ENCODE peak calls at places on chromosomes 7 and 10, in five cellular contexts. T is stimulated activated CD8-positive, alpha-beta memory T cell treated with anti-CD3 and anti-CD28 coated beads, Interleukin-2, amount 100 ng/mL, for 48 hours; L is HuH-7.5; Q is Daoy; B is AG04450. A is an unnamed sample.

GRCh38 chr10:100882681-100883321 is 30.0 kb upstream of the SLF2 start:
- DNase-seq in T (no peak), L (no peak), Q (peak), B (peak), A (no peak)

GRCh38 chr7:71208881-71209280 is 76.9 kb downstream of the GALNT17 start:
- DNase-seq in T (no peak), L (no peak), Q (no peak), B (no peak), A (no peak)

GRCh38 chr7:157125376-157126223 is 13.1 kb upstream of the UBE3C start:
- DNase-seq in T (no peak), L (no peak), Q (no peak), B (no peak), A (no peak)

GRCh38 chr7:38318803-38319416 is 45.5 kb upstream of the TARP start:
- DNase-seq in T (no peak), L (peak), Q (peak), B (peak), A (peak)

GRCh38 chr10:87927091-87927490 is 63.7 kb downstream of the PTEN start:
- DNase-seq in T (no peak), L (no peak), Q (no peak), B (no peak), A (no peak)

GRCh38 chr7:155283565-155284194 is 14.0 kb upstream of the INSIG1 start:
- DNase-seq in T (no peak), L (no peak), Q (no peak), B (no peak), A (no peak)

GRCh38 chr10:18400911-18401260 is 250.5 kb downstream of the NSUN6 start:
- DNase-seq in T (no peak), L (no peak), Q (no peak), B (no peak), A (no peak)

GRCh38 chr7:110762514-110762913 is 328.4 kb upstream of the LRRN3 start:
- DNase-seq in T (no peak), L (no peak), Q (no peak), B (no peak), A (no peak)

GRCh38 chr7:139908792-139909191 is 79.7 kb downstream of the TBXAS1 start:
- DNase-seq in T (no peak), L (no peak), Q (no peak), B (no peak), A (no peak)

GRCh38 chr7:130875265-130875741 is 141.3 kb upstream of the KLF14 start:
- DNase-seq in T (no peak), L (peak), Q (peak), B (no peak), A (no peak)

GRCh38 chr10:124570646-124571045 is 109.0 kb downstream of the LHPP start:
- DNase-seq in T (no peak), L (no peak), Q (no peak), B (no peak), A (no peak)

GRCh38 chr7:137975223-137975622 is 26.7 kb downstream of the CREB3L2 start:
- DNase-seq in T (no peak), L (no peak), Q (no peak), B (no peak), A (no peak)

GRCh38 chr10:215444-215843 is 80.2 kb downstream of the ZMYND11 start:
- DNase-seq in T (no peak), L (no peak), Q (no peak), B (no peak), A (no peak)

GRCh38 chr10:114399576-114399975 is 4.7 kb downstream of the AFAP1L2 start:
- DNase-seq in T (no peak), L (no peak), Q (no peak), B (no peak), A (no peak)

GRCh38 chr7:15667999-15668398 is 18.5 kb downstream of the MEOX2 start:
- DNase-seq in T (no peak), L (no peak), Q (no peak), B (no peak), A (no peak)

A was measured in D721Med.